ENCODE peak calls at places on chromosome 7, in six cellular contexts. A is HL-60, M is HepG2, Y is K562, X is H1, H is SK-N-SH. W is an unnamed sample.
A peak's percentile ranks its signal among the peaks of the same experiment; 100 is the strongest.

GRCh38 chr7:113122657-113123252 is 4.4 kb upstream of the SMIM30 start:
- DNase-seq in H (no peak), X (no peak), A (no peak), M (no peak), Y (no peak), W (no peak)

GRCh38 chr7:36310897-36311296 is 78.8 kb upstream of the ANLN start:
- DNase-seq in Y (no peak), A (no peak), H (no peak), M (no peak), X (no peak), W (no peak)

GRCh38 chr7:69516208-69516820 is 82.0 kb upstream of the AUTS2 start:
- DNase-seq in M (no peak), A (no peak), H (no peak), Y (no peak), X (no peak), W (no peak)

GRCh38 chr7:153400735-153401593 is 641.4 kb downstream of the ACTR3B start:
- DNase-seq in A (no peak), H (no peak), M (no peak), X (no peak), Y (no peak), W (no peak)

GRCh38 chr7:132035517-132036362 is 479.3 kb upstream of the PODXL start:
- DNase-seq in Y (no peak), A (no peak), H (no peak), M (no peak), X (no peak), W (no peak)

GRCh38 chr7:94367940-94368339 is 26.8 kb upstream of the COL1A2 start:
- DNase-seq in M (no peak), Y (no peak), A (no peak), H (no peak), X (no peak), W (no peak)

GRCh38 chr7:137399827-137400823 is 56.6 kb upstream of the PTN start:
- DNase-seq in Y (no peak), H (no peak), A (no peak), X (no peak), M (no peak), W (no peak)

GRCh38 chr7:104327963-104328307 is 468 bp upstream of the LHFPL3 start:
- DNase-seq in A (no peak), M (no peak), X (no peak), H (no peak), Y (no peak), W (no peak)

GRCh38 chr7:128264477-128264876 is 23.4 kb downstream of the LEP start:
- DNase-seq in H (no peak), M (no peak), X (no peak), Y (no peak), A (no peak), W (no peak)

GRCh38 chr7:148255333-148255732 is 335.2 kb upstream of the C7orf33 start:
- DNase-seq in Y (no peak), A (no peak), X (no peak), H (no peak), M (no peak), W (no peak)

GRCh38 chr7:142420554-142421362 is 162.9 kb upstream of the PRSS58 start:
- DNase-seq in X (no peak), H (peak; percentile 38), M (peak; percentile 3), Y (peak; percentile 20), A (no peak), W (no peak)

GRCh38 chr7:50869108-50869716 is 86.5 kb upstream of the GRB10 start:
- DNase-seq in Y (no peak), A (no peak), M (peak; percentile 8), X (no peak), H (no peak), W (no peak)

GRCh38 chr7:151199196-151199874 is 11.0 kb downstream of the H2BK1 start:
- DNase-seq in X (no peak), H (no peak), Y (no peak), M (no peak), A (no peak), W (no peak)

GRCh38 chr7:40305229-40305628 is 170.4 kb downstream of the SUGCT start:
- DNase-seq in A (no peak), X (no peak), M (no peak), Y (no peak), H (no peak), W (no peak)

GRCh38 chr7:43648725-43649406 is 66.0 kb downstream of the STK17A start:
- DNase-seq in M (no peak), A (peak; percentile 31), Y (no peak), H (no peak), X (no peak), W (peak; percentile 97)

GRCh38 chr7:110646814-110647213 is 444.1 kb upstream of the LRRN3 start:
- DNase-seq in Y (no peak), X (no peak), M (no peak), A (no peak), H (no peak), W (no peak)

GRCh38 chr7:68146970-68147369 is 1150.3 kb downstream of the TYW1 start:
- DNase-seq in H (peak; percentile 78), M (no peak), Y (no peak), A (no peak), X (no peak), W (no peak)

GRCh38 chr7:25856056-25856780 is 295.8 kb upstream of the NFE2L3 start:
- DNase-seq in M (no peak), Y (peak; percentile 59), X (no peak), A (no peak), H (no peak), W (no peak)

GRCh38 chr7:6375346-6376101 is 72.2 kb downstream of the DAGLB start:
- DNase-seq in X (no peak), H (no peak), A (no peak), Y (peak; percentile 43), M (no peak), W (no peak)

GRCh38 chr7:46651561-46652088 is 730.6 kb upstream of the IGFBP3 start:
- DNase-seq in Y (no peak), X (no peak), H (no peak), A (no peak), M (no peak), W (peak; percentile 26)

GRCh38 chr7:135743907-135744789 is 4.5 kb downstream of the FAM180A start:
- DNase-seq in X (no peak), Y (no peak), H (no peak), A (no peak), M (no peak), W (no peak)

GRCh38 chr7:32462966-32463365 is 27.2 kb downstream of the LSM5 start:
- DNase-seq in Y (no peak), H (no peak), A (no peak), X (no peak), M (no peak), W (no peak)

GRCh38 chr7:98990356-98990755 is 112.0 kb downstream of the TRRAP start:
- DNase-seq in Y (no peak), X (no peak), A (no peak), M (no peak), H (no peak), W (no peak)
- TF ChIP-seq GABPA in Y (no peak), X (no peak), A (no peak), M (no peak), H (no peak), W (no peak)

GRCh38 chr7:477626-478220 is 41.9 kb downstream of the PDGFA start:
- DNase-seq in H (no peak), M (no peak), X (no peak), Y (no peak), A (no peak), W (no peak)
- TF ChIP-seq GABPA in H (no peak), M (no peak), X (no peak), Y (no peak), A (no peak), W (no peak)

GRCh38 chr7:156857757-156858156 is 35.2 kb downstream of the LMBR1 start:
- DNase-seq in X (no peak), H (no peak), Y (no peak), M (no peak), A (no peak), W (no peak)
- TF ChIP-seq GABPA in X (no peak), H (no peak), Y (no peak), M (no peak), A (no peak), W (no peak)

DNA sequence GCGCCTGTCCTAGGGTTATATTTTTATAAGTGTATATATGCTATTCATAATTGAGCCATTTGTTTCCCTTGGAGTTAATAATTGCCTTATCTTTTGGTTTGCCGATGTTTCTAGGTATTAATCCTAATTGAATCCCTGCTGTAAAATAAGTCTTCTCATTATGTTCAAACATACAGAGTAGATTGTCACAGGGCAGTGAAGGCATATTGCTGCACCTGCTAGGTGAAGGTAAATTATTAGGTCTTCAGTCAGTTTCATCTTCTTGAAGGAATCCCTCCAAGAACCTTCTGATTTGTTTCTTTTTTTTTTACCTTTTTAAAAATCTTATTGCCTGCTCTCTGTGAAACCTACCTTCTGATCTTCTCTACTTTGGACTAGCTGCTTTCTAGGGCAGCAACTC is 17.9 kb upstream of the AGFG2 start:
- DNase-seq in H (no peak), Y (no peak), M (no peak), X (no peak), A (no peak), W (no peak)
- TF ChIP-seq GABPA in H (no peak), Y (no peak), M (no peak), X (no peak), A (no peak), W (no peak)